ENCODE peak calls at places on chromosomes 11 and 22, in five cellular contexts. One of them, this sample, is unnamed.

GRCh38 chr11:70226967-70227366 is 23.9 kb downstream of the FADD start:
- DNase-seq in MM.1S: no peak
- DNase-seq in bronchial epithelial cell: no peak
- DNase-seq in HCT116: peak
- DNase-seq in K562: peak
- DNase-seq in this sample: peak

GRCh38 chr22:24230911-24231656 is 13.8 kb downstream of the GGT5 start:
- DNase-seq in MM.1S: peak
- DNase-seq in bronchial epithelial cell: no peak
- DNase-seq in HCT116: no peak
- DNase-seq in K562: peak
- DNase-seq in this sample: peak

GRCh38 chr11:60852639-60853468 is 2.9 kb downstream of the PTGDR2 start:
- DNase-seq in MM.1S: no peak
- DNase-seq in bronchial epithelial cell: peak
- DNase-seq in HCT116: no peak
- DNase-seq in K562: no peak
- DNase-seq in this sample: no peak

GRCh38 chr11:616320-617220 is 820 bp upstream of the IRF7 start:
- DNase-seq in MM.1S: no peak
- DNase-seq in bronchial epithelial cell: no peak
- DNase-seq in HCT116: no peak
- DNase-seq in K562: no peak
- DNase-seq in this sample: no peak

GRCh38 chr11:69883292-69884255 is 64.4 kb upstream of the FGF3 start:
- DNase-seq in MM.1S: no peak
- DNase-seq in bronchial epithelial cell: no peak
- DNase-seq in HCT116: no peak
- DNase-seq in K562: no peak
- DNase-seq in this sample: no peak

GRCh38 chr11:68504432-68505066 is 44.0 kb downstream of the PPP6R3 start:
- DNase-seq in MM.1S: no peak
- DNase-seq in bronchial epithelial cell: no peak
- DNase-seq in HCT116: no peak
- DNase-seq in K562: no peak
- DNase-seq in this sample: no peak

GRCh38 chr11:58165504-58166106 is 23.3 kb upstream of the OR9Q2 start:
- DNase-seq in MM.1S: no peak
- DNase-seq in bronchial epithelial cell: no peak
- DNase-seq in HCT116: no peak
- DNase-seq in K562: no peak
- DNase-seq in this sample: peak

GRCh38 chr11:77106321-77106720 is 3.7 kb downstream of the OMP start:
- DNase-seq in MM.1S: no peak
- DNase-seq in bronchial epithelial cell: no peak
- DNase-seq in HCT116: no peak
- DNase-seq in K562: no peak
- DNase-seq in this sample: no peak

GRCh38 chr22:24694971-24695928 is 79.3 kb downstream of the PIWIL3 start:
- DNase-seq in MM.1S: no peak
- DNase-seq in bronchial epithelial cell: no peak
- DNase-seq in HCT116: no peak
- DNase-seq in K562: no peak
- DNase-seq in this sample: no peak

GRCh38 chr11:116607027-116607426 is 165.8 kb downstream of the BUD13 start:
- DNase-seq in MM.1S: no peak
- DNase-seq in bronchial epithelial cell: no peak
- DNase-seq in HCT116: no peak
- DNase-seq in K562: no peak
- DNase-seq in this sample: no peak

GRCh38 chr11:130573767-130574166 is 125.3 kb downstream of the ADAMTS15 start:
- DNase-seq in MM.1S: no peak
- DNase-seq in bronchial epithelial cell: peak
- DNase-seq in HCT116: no peak
- DNase-seq in K562: no peak
- DNase-seq in this sample: no peak

GRCh38 chr22:27705391-27706080 is 96.0 kb downstream of the MN1 start:
- DNase-seq in MM.1S: no peak
- DNase-seq in bronchial epithelial cell: no peak
- DNase-seq in HCT116: no peak
- DNase-seq in K562: no peak
- DNase-seq in this sample: no peak

GRCh38 chr22:30224161-30224857 is 22.2 kb downstream of the LIF start:
- DNase-seq in MM.1S: peak
- DNase-seq in bronchial epithelial cell: peak
- DNase-seq in HCT116: peak
- DNase-seq in K562: no peak
- DNase-seq in this sample: no peak

GRCh38 chr11:66321606-66322005 is 4.8 kb upstream of the CD248 start:
- DNase-seq in MM.1S: no peak
- DNase-seq in bronchial epithelial cell: no peak
- DNase-seq in HCT116: no peak
- DNase-seq in K562: no peak
- DNase-seq in this sample: no peak

GRCh38 chr22:24432059-24432853 is 4.9 kb downstream of the ADORA2A start:
- DNase-seq in MM.1S: no peak
- DNase-seq in bronchial epithelial cell: peak
- DNase-seq in HCT116: no peak
- DNase-seq in K562: peak
- DNase-seq in this sample: no peak

GRCh38 chr11:65117206-65118096 is at the start of gene ZNHIT2:
- DNase-seq in MM.1S: peak
- DNase-seq in bronchial epithelial cell: peak
- DNase-seq in HCT116: peak
- DNase-seq in K562: peak
- DNase-seq in this sample: peak

GRCh38 chr11:80362578-80362977 is 921.7 kb upstream of the TENM4 start:
- DNase-seq in MM.1S: no peak
- DNase-seq in bronchial epithelial cell: peak
- DNase-seq in HCT116: no peak
- DNase-seq in K562: no peak
- DNase-seq in this sample: no peak

GRCh38 chr11:95762513-95762912 is 27.1 kb downstream of the FAM76B start:
- DNase-seq in MM.1S: no peak
- DNase-seq in bronchial epithelial cell: no peak
- DNase-seq in HCT116: no peak
- DNase-seq in K562: no peak
- DNase-seq in this sample: no peak

GRCh38 chr22:27337676-27338075 is 463.9 kb downstream of the MN1 start:
- DNase-seq in MM.1S: no peak
- DNase-seq in bronchial epithelial cell: no peak
- DNase-seq in HCT116: no peak
- DNase-seq in K562: no peak
- DNase-seq in this sample: no peak

GRCh38 chr11:68213135-68213515 is at the start of gene KMT5B:
- DNase-seq in MM.1S: no peak
- DNase-seq in bronchial epithelial cell: no peak
- DNase-seq in HCT116: peak
- DNase-seq in K562: peak
- DNase-seq in this sample: no peak

GRCh38 chr11:116176484-116177005 is 596.2 kb downstream of the BUD13 start:
- DNase-seq in MM.1S: no peak
- DNase-seq in bronchial epithelial cell: no peak
- DNase-seq in HCT116: no peak
- DNase-seq in K562: no peak
- DNase-seq in this sample: no peak

GRCh38 chr22:26553056-26553752 is 36.7 kb downstream of the TPST2 start:
- DNase-seq in MM.1S: peak
- DNase-seq in bronchial epithelial cell: peak
- DNase-seq in HCT116: no peak
- DNase-seq in K562: no peak
- DNase-seq in this sample: no peak

GRCh38 chr11:76318744-76319384 is 62.1 kb downstream of the THAP12 start:
- DNase-seq in MM.1S: peak
- DNase-seq in bronchial epithelial cell: peak
- DNase-seq in HCT116: peak
- DNase-seq in K562: peak
- DNase-seq in this sample: peak

GRCh38 chr11:35815556-35816315 is 128.1 kb upstream of the LDLRAD3 start:
- DNase-seq in MM.1S: no peak
- DNase-seq in bronchial epithelial cell: no peak
- DNase-seq in HCT116: no peak
- DNase-seq in K562: no peak
- DNase-seq in this sample: no peak

GRCh38 chr11:121931748-121932352 is 184.2 kb downstream of the BLID start:
- DNase-seq in MM.1S: no peak
- DNase-seq in bronchial epithelial cell: no peak
- DNase-seq in HCT116: no peak
- DNase-seq in K562: no peak
- DNase-seq in this sample: no peak

GRCh38 chr11:102552447-102553200 is 22.1 kb upstream of the MMP7 start:
- DNase-seq in MM.1S: no peak
- DNase-seq in bronchial epithelial cell: peak
- DNase-seq in HCT116: peak
- DNase-seq in K562: no peak
- DNase-seq in this sample: peak

GRCh38 chr11:62014158-62014476 is 46.7 kb upstream of the FTH1 start:
- DNase-seq in MM.1S: no peak
- DNase-seq in bronchial epithelial cell: no peak
- DNase-seq in HCT116: no peak
- DNase-seq in K562: no peak
- DNase-seq in this sample: no peak

DNA sequence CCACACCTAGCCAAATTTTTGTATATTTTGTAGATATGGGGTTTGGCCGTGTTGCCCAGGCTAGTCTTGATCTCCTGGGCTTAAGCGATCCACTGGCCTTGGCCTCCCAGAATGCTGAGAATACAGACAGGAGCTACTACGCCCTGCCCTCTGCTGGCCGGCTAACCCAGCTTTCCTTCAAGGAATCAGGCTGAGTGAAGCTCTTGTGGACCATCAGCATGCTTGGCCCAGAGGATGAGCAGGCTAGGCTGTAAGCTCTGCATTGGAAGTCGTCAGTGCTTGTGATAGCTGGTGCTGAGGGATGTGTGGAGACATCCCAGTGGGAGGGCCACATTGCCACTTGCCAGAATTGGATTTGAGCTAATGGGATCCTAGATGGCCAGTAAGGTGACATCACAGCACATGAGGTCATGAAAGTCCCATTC is 60.6 kb downstream of the MED15 start:
- DNase-seq in MM.1S: no peak
- DNase-seq in bronchial epithelial cell: no peak
- DNase-seq in HCT116: peak
- DNase-seq in K562: peak
- DNase-seq in this sample: no peak
- TF ChIP-seq CTCF in MM.1S: no peak
- TF ChIP-seq CTCF in bronchial epithelial cell: peak
- TF ChIP-seq CTCF in HCT116: peak
- TF ChIP-seq CTCF in K562: peak
- TF ChIP-seq CTCF in this sample: no peak

DNA sequence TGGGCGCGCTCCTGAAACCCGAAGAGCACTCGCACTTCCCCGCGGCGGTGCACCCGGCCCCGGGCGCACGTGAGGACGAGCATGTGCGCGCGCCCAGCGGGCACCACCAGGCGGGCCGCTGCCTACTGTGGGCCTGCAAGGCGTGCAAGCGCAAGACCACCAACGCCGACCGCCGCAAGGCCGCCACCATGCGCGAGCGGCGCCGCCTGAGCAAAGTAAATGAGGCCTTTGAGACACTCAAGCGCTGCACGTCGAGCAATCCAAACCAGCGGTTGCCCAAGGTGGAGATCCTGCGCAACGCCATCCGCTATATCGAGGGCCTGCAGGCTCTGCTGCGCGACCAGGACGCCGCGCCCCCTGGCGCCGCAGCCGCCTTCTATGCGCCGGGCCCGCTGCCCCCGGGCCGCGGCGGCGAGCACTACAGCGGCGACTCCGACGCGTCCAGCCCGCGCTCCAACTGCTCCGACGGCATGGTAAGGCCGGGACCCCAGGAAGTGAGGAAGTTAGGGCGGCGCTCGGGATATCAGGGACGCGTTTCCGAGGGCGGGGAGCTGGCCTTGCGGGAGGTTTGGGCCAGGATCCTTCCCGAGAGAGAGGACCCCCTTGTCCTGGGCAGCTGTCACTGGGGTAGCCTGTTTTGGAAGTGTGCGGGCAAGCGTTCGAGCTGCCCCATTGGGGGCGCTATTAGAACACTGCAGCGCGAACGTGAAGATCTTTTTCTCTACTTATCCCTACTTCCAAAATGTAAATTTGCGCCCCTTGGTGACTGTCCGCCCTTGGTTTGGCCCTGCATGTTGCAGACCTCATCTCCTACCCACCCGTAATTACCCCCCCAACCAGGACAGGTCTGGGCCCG is 797 bp downstream of the MYOD1 start:
- DNase-seq in MM.1S: no peak
- DNase-seq in bronchial epithelial cell: no peak
- DNase-seq in HCT116: no peak
- DNase-seq in K562: no peak
- DNase-seq in this sample: no peak
- H3K4me3 ChIP-seq in MM.1S: no peak
- H3K4me3 ChIP-seq in bronchial epithelial cell: no peak
- H3K4me3 ChIP-seq in HCT116: no peak
- H3K4me3 ChIP-seq in K562: no peak
- H3K4me3 ChIP-seq in this sample: no peak

GRCh38 chr11:41498726-41499125 is 39.3 kb upstream of the LRRC4C start:
- DNase-seq in MM.1S: no peak
- DNase-seq in bronchial epithelial cell: peak
- DNase-seq in HCT116: no peak
- DNase-seq in K562: no peak
- DNase-seq in this sample: no peak
- TF ChIP-seq CTCF in MM.1S: peak
- TF ChIP-seq CTCF in bronchial epithelial cell: no peak
- TF ChIP-seq CTCF in HCT116: no peak
- TF ChIP-seq CTCF in K562: no peak
- TF ChIP-seq CTCF in this sample: peak

GRCh38 chr11:48004456-48004855 is 24.1 kb downstream of the PTPRJ start:
- DNase-seq in MM.1S: no peak
- DNase-seq in bronchial epithelial cell: no peak
- DNase-seq in HCT116: no peak
- DNase-seq in K562: no peak
- DNase-seq in this sample: no peak

GRCh38 chr11:48003926-48004325 is 23.6 kb downstream of the PTPRJ start:
- DNase-seq in MM.1S: no peak
- DNase-seq in bronchial epithelial cell: no peak
- DNase-seq in HCT116: no peak
- DNase-seq in K562: no peak
- DNase-seq in this sample: no peak

GRCh38 chr11:48001438-48002021 is 21.2 kb downstream of the PTPRJ start:
- DNase-seq in MM.1S: no peak
- DNase-seq in bronchial epithelial cell: no peak
- DNase-seq in HCT116: no peak
- DNase-seq in K562: no peak
- DNase-seq in this sample: no peak

GRCh38 chr11:48000432-48000831 is 20.1 kb downstream of the PTPRJ start:
- DNase-seq in MM.1S: no peak
- DNase-seq in bronchial epithelial cell: no peak
- DNase-seq in HCT116: no peak
- DNase-seq in K562: no peak
- DNase-seq in this sample: no peak

DNA sequence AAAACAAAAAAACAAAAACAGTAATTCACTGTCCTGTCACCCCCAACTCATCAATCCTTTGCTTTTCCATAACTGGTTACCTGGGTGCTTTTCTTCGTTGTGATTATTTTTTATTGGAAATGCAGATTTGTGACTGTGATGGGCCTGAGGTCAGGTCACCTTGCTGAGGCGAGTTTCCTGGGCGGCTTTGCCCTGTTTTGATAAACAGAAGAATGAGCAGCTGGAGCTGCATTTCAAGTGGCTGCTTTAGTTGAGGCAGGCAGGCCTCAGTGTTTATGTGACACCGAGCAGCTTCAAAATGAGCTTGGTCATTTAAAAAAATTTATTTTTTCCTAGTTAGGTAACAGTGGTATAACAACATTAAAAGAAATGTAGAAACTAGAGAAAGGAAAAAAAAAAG is 22.2 kb downstream of the PTPRJ start:
- DNase-seq in MM.1S: no peak
- DNase-seq in bronchial epithelial cell: no peak
- DNase-seq in HCT116: no peak
- DNase-seq in K562: no peak
- DNase-seq in this sample: no peak
- H3K4me3 ChIP-seq in MM.1S: no peak
- H3K4me3 ChIP-seq in bronchial epithelial cell: no peak
- H3K4me3 ChIP-seq in HCT116: no peak
- H3K4me3 ChIP-seq in K562: no peak
- H3K4me3 ChIP-seq in this sample: no peak

This sample was measured in Caco-2.